ENCODE peak calls at places on chromosomes 3 and 15, in six cellular contexts. M is progenitor cell of endocrine pancreas, J is fibroblast of villous mesenchyme, A is fibroblast of mammary gland, F is fibroblast of pulmonary artery, T is LHCN-M2. R is an unnamed sample.

GRCh38 chr15:92797168-92798052 is 102.7 kb upstream of the CHD2 start:
- DNase-seq in M (no peak), J (peak; percentile 83), A (peak; percentile 84), F (peak; percentile 91), T (peak; percentile 71), R (peak; percentile 87)

GRCh38 chr3:101292027-101292426 is 28.3 kb downstream of the IMPG2 start:
- DNase-seq in M (no peak), J (peak; percentile 7), A (peak; percentile 10), F (no peak), T (no peak), R (peak; percentile 33)

GRCh38 chr3:142209655-142210054 is 15.7 kb downstream of the GK5 start:
- DNase-seq in M (no peak), J (peak; percentile 91), A (peak; percentile 96), F (peak; percentile 96), T (peak; percentile 94), R (peak; percentile 96)

GRCh38 chr15:40059821-40060220 is 20.8 kb upstream of the SRP14 start:
- DNase-seq in M (no peak), J (no peak), A (no peak), F (no peak), T (no peak), R (no peak)

GRCh38 chr15:40270246-40270995 is 12.4 kb downstream of the ANKRD63 start:
- DNase-seq in M (no peak), J (no peak), A (peak; percentile 27), F (no peak), T (peak; percentile 30), R (no peak)

GRCh38 chr15:75350601-75351331 is 3.9 kb downstream of the NEIL1 start:
- DNase-seq in M (no peak), J (no peak), A (peak; percentile 66), F (no peak), T (no peak), R (no peak)

GRCh38 chr15:29278436-29279099 is 8.9 kb upstream of the NSMCE3 start:
- DNase-seq in M (no peak), J (peak; percentile 18), A (peak; percentile 77), F (peak; percentile 53), T (peak; percentile 84), R (peak; percentile 55)

GRCh38 chr3:51722362-51722761 is 15.5 kb downstream of the GRM2 start:
- DNase-seq in M (no peak), J (no peak), A (no peak), F (no peak), T (no peak), R (no peak)

GRCh38 chr3:5192568-5193319 is 5.2 kb downstream of the EDEM1 start:
- DNase-seq in M (no peak), J (no peak), A (no peak), F (no peak), T (no peak), R (no peak)

GRCh38 chr3:99927651-99928390 is 110.2 kb downstream of the CMSS1 start:
- DNase-seq in M (no peak), J (no peak), A (no peak), F (no peak), T (no peak), R (no peak)

GRCh38 chr3:60182697-60183096 is 1068.6 kb downstream of the FHIT start:
- DNase-seq in M (no peak), J (no peak), A (no peak), F (no peak), T (no peak), R (no peak)

GRCh38 chr3:13896473-13897154 is 16.7 kb upstream of the WNT7A start:
- DNase-seq in M (peak; percentile 56), J (peak; percentile 69), A (peak; percentile 59), F (peak; percentile 71), T (peak; percentile 53), R (peak; percentile 72)

GRCh38 chr3:59709702-59710555 is 660.1 kb upstream of the CFAP20DC start:
- DNase-seq in M (no peak), J (no peak), A (no peak), F (no peak), T (no peak), R (no peak)

R was measured in cardiac fibroblast.